ENCODE peak calls at places on chromosomes 6 and 20, in seven cellular contexts. One of them, this sample, is unnamed.
A peak's percentile ranks its signal among the peaks of the same experiment; 100 is the strongest.

GRCh38 chr20:59042151-59042795 is at the start of gene PRELID3B:
- DNase-seq in astrocyte of the spinal cord: no peak
- DNase-seq in lower lobe of right lung: no peak
- DNase-seq in dorsolateral prefrontal cortex: no peak
- DNase-seq in foreskin fibroblast: peak; percentile 45
- DNase-seq in heart right ventricle: peak; percentile 24
- DNase-seq in RWPE2: peak; percentile 86
- DNase-seq in this sample: no peak

GRCh38 chr6:21664263-21665081 is 70.9 kb downstream of the SOX4 start:
- DNase-seq in astrocyte of the spinal cord: peak; percentile 27
- DNase-seq in lower lobe of right lung: peak; percentile 53
- DNase-seq in dorsolateral prefrontal cortex: peak; percentile 51
- DNase-seq in foreskin fibroblast: peak; percentile 38
- DNase-seq in heart right ventricle: peak; percentile 36
- DNase-seq in RWPE2: no peak
- DNase-seq in this sample: peak; percentile 67

GRCh38 chr20:48260370-48260769 is 475.1 kb upstream of the SULF2 start:
- DNase-seq in astrocyte of the spinal cord: no peak
- DNase-seq in lower lobe of right lung: no peak
- DNase-seq in dorsolateral prefrontal cortex: no peak
- DNase-seq in foreskin fibroblast: no peak
- DNase-seq in heart right ventricle: peak; percentile 64
- DNase-seq in RWPE2: peak; percentile 76
- DNase-seq in this sample: no peak

GRCh38 chr6:129102741-129103140 is 219.8 kb downstream of the LAMA2 start:
- DNase-seq in astrocyte of the spinal cord: no peak
- DNase-seq in lower lobe of right lung: no peak
- DNase-seq in dorsolateral prefrontal cortex: no peak
- DNase-seq in foreskin fibroblast: peak; percentile 25
- DNase-seq in heart right ventricle: peak; percentile 67
- DNase-seq in RWPE2: no peak
- DNase-seq in this sample: no peak

GRCh38 chr20:433300-433975 is 25.3 kb downstream of the RBCK1 start:
- DNase-seq in astrocyte of the spinal cord: no peak
- DNase-seq in lower lobe of right lung: no peak
- DNase-seq in dorsolateral prefrontal cortex: no peak
- DNase-seq in foreskin fibroblast: peak; percentile 39
- DNase-seq in heart right ventricle: no peak
- DNase-seq in RWPE2: peak; percentile 37
- DNase-seq in this sample: no peak

GRCh38 chr20:57663681-57664451 is 43.6 kb upstream of the ZBP1 start:
- DNase-seq in astrocyte of the spinal cord: no peak
- DNase-seq in lower lobe of right lung: peak; percentile 39
- DNase-seq in dorsolateral prefrontal cortex: peak; percentile 35
- DNase-seq in foreskin fibroblast: no peak
- DNase-seq in heart right ventricle: no peak
- DNase-seq in RWPE2: peak; percentile 86
- DNase-seq in this sample: no peak

GRCh38 chr6:170102582-170103481 is 188.0 kb downstream of the DLL1 start:
- DNase-seq in astrocyte of the spinal cord: no peak
- DNase-seq in lower lobe of right lung: no peak
- DNase-seq in dorsolateral prefrontal cortex: no peak
- DNase-seq in foreskin fibroblast: no peak
- DNase-seq in heart right ventricle: no peak
- DNase-seq in RWPE2: peak; percentile 43
- DNase-seq in this sample: peak; percentile 33

GRCh38 chr6:112205521-112206458 is 48.6 kb downstream of the LAMA4 start:
- DNase-seq in astrocyte of the spinal cord: peak; percentile 76
- DNase-seq in lower lobe of right lung: no peak
- DNase-seq in dorsolateral prefrontal cortex: no peak
- DNase-seq in foreskin fibroblast: peak; percentile 26
- DNase-seq in heart right ventricle: no peak
- DNase-seq in RWPE2: no peak
- DNase-seq in this sample: no peak

GRCh38 chr6:170062904-170063220 is 228.0 kb downstream of the DLL1 start:
- DNase-seq in astrocyte of the spinal cord: no peak
- DNase-seq in lower lobe of right lung: peak; percentile 44
- DNase-seq in dorsolateral prefrontal cortex: no peak
- DNase-seq in foreskin fibroblast: no peak
- DNase-seq in heart right ventricle: peak; percentile 0
- DNase-seq in RWPE2: no peak
- DNase-seq in this sample: no peak

GRCh38 chr20:52083627-52084232 is 107.8 kb downstream of the ZFP64 start:
- DNase-seq in astrocyte of the spinal cord: peak; percentile 74
- DNase-seq in lower lobe of right lung: no peak
- DNase-seq in dorsolateral prefrontal cortex: peak; percentile 60
- DNase-seq in foreskin fibroblast: peak; percentile 85
- DNase-seq in heart right ventricle: peak; percentile 48
- DNase-seq in RWPE2: peak; percentile 61
- DNase-seq in this sample: peak; percentile 73

GRCh38 chr20:59122377-59122932 is 41.2 kb upstream of the ZNF831 start:
- DNase-seq in astrocyte of the spinal cord: no peak
- DNase-seq in lower lobe of right lung: no peak
- DNase-seq in dorsolateral prefrontal cortex: no peak
- DNase-seq in foreskin fibroblast: no peak
- DNase-seq in heart right ventricle: no peak
- DNase-seq in RWPE2: no peak
- DNase-seq in this sample: no peak

GRCh38 chr6:43800746-43801488 is 30.9 kb downstream of the VEGFA start:
- DNase-seq in astrocyte of the spinal cord: no peak
- DNase-seq in lower lobe of right lung: no peak
- DNase-seq in dorsolateral prefrontal cortex: no peak
- DNase-seq in foreskin fibroblast: no peak
- DNase-seq in heart right ventricle: no peak
- DNase-seq in RWPE2: no peak
- DNase-seq in this sample: no peak
- TF ChIP-seq CTCF in astrocyte of the spinal cord: no peak
- TF ChIP-seq CTCF in lower lobe of right lung: no peak
- TF ChIP-seq CTCF in dorsolateral prefrontal cortex: no peak
- TF ChIP-seq CTCF in foreskin fibroblast: no peak
- TF ChIP-seq CTCF in heart right ventricle: no peak
- TF ChIP-seq CTCF in RWPE2: no peak
- TF ChIP-seq CTCF in this sample: no peak

GRCh38 chr20:16666272-16666671 is 63.6 kb upstream of the SNRPB2 start:
- DNase-seq in astrocyte of the spinal cord: no peak
- DNase-seq in lower lobe of right lung: no peak
- DNase-seq in dorsolateral prefrontal cortex: no peak
- DNase-seq in foreskin fibroblast: no peak
- DNase-seq in heart right ventricle: no peak
- DNase-seq in RWPE2: no peak
- DNase-seq in this sample: no peak
- TF ChIP-seq CTCF in astrocyte of the spinal cord: no peak
- TF ChIP-seq CTCF in lower lobe of right lung: no peak
- TF ChIP-seq CTCF in dorsolateral prefrontal cortex: no peak
- TF ChIP-seq CTCF in foreskin fibroblast: no peak
- TF ChIP-seq CTCF in heart right ventricle: no peak
- TF ChIP-seq CTCF in RWPE2: peak; percentile 19
- TF ChIP-seq CTCF in this sample: peak; percentile 43

GRCh38 chr6:166419717-166420116 is 37.0 kb upstream of the MPC1 start:
- DNase-seq in astrocyte of the spinal cord: no peak
- DNase-seq in lower lobe of right lung: no peak
- DNase-seq in dorsolateral prefrontal cortex: no peak
- DNase-seq in foreskin fibroblast: no peak
- DNase-seq in heart right ventricle: no peak
- DNase-seq in RWPE2: no peak
- DNase-seq in this sample: no peak

GRCh38 chr6:166418691-166419143 is 36.0 kb upstream of the MPC1 start:
- DNase-seq in astrocyte of the spinal cord: no peak
- DNase-seq in lower lobe of right lung: no peak
- DNase-seq in dorsolateral prefrontal cortex: no peak
- DNase-seq in foreskin fibroblast: no peak
- DNase-seq in heart right ventricle: no peak
- DNase-seq in RWPE2: no peak
- DNase-seq in this sample: no peak

GRCh38 chr6:166422201-166422940 is 39.6 kb upstream of the MPC1 start:
- DNase-seq in astrocyte of the spinal cord: no peak
- DNase-seq in lower lobe of right lung: no peak
- DNase-seq in dorsolateral prefrontal cortex: no peak
- DNase-seq in foreskin fibroblast: no peak
- DNase-seq in heart right ventricle: no peak
- DNase-seq in RWPE2: no peak
- DNase-seq in this sample: no peak

GRCh38 chr6:166419268-166419667 is 36.5 kb upstream of the MPC1 start:
- DNase-seq in astrocyte of the spinal cord: peak; percentile 64
- DNase-seq in lower lobe of right lung: no peak
- DNase-seq in dorsolateral prefrontal cortex: no peak
- DNase-seq in foreskin fibroblast: peak; percentile 43
- DNase-seq in heart right ventricle: no peak
- DNase-seq in RWPE2: no peak
- DNase-seq in this sample: no peak

GRCh38 chr6:166420351-166420750 is 37.6 kb upstream of the MPC1 start:
- DNase-seq in astrocyte of the spinal cord: peak; percentile 23
- DNase-seq in lower lobe of right lung: no peak
- DNase-seq in dorsolateral prefrontal cortex: no peak
- DNase-seq in foreskin fibroblast: peak; percentile 47
- DNase-seq in heart right ventricle: no peak
- DNase-seq in RWPE2: no peak
- DNase-seq in this sample: no peak
- TF ChIP-seq CTCF in astrocyte of the spinal cord: peak; percentile 32
- TF ChIP-seq CTCF in lower lobe of right lung: peak; percentile 19
- TF ChIP-seq CTCF in dorsolateral prefrontal cortex: peak; percentile 65
- TF ChIP-seq CTCF in foreskin fibroblast: no peak
- TF ChIP-seq CTCF in heart right ventricle: peak; percentile 27
- TF ChIP-seq CTCF in RWPE2: no peak
- TF ChIP-seq CTCF in this sample: no peak

GRCh38 chr6:72621243-72622093 is at the start of gene KCNQ5:
- DNase-seq in astrocyte of the spinal cord: peak; percentile 24
- DNase-seq in lower lobe of right lung: peak; percentile 46
- DNase-seq in dorsolateral prefrontal cortex: no peak
- DNase-seq in foreskin fibroblast: peak; percentile 53
- DNase-seq in heart right ventricle: no peak
- DNase-seq in RWPE2: no peak
- DNase-seq in this sample: no peak

GRCh38 chr6:72619883-72620696 is 1.8 kb upstream of the KCNQ5 start:
- DNase-seq in astrocyte of the spinal cord: peak; percentile 44
- DNase-seq in lower lobe of right lung: peak; percentile 50
- DNase-seq in dorsolateral prefrontal cortex: peak; percentile 90
- DNase-seq in foreskin fibroblast: peak; percentile 64
- DNase-seq in heart right ventricle: no peak
- DNase-seq in RWPE2: no peak
- DNase-seq in this sample: peak; percentile 48

GRCh38 chr6:72617721-72618120 is 4.1 kb upstream of the KCNQ5 start:
- DNase-seq in astrocyte of the spinal cord: no peak
- DNase-seq in lower lobe of right lung: no peak
- DNase-seq in dorsolateral prefrontal cortex: no peak
- DNase-seq in foreskin fibroblast: no peak
- DNase-seq in heart right ventricle: no peak
- DNase-seq in RWPE2: no peak
- DNase-seq in this sample: no peak

GRCh38 chr6:72620866-72621242 is 1.0 kb upstream of the KCNQ5 start:
- DNase-seq in astrocyte of the spinal cord: peak; percentile 25
- DNase-seq in lower lobe of right lung: no peak
- DNase-seq in dorsolateral prefrontal cortex: no peak
- DNase-seq in foreskin fibroblast: no peak
- DNase-seq in heart right ventricle: no peak
- DNase-seq in RWPE2: no peak
- DNase-seq in this sample: no peak

DNA sequence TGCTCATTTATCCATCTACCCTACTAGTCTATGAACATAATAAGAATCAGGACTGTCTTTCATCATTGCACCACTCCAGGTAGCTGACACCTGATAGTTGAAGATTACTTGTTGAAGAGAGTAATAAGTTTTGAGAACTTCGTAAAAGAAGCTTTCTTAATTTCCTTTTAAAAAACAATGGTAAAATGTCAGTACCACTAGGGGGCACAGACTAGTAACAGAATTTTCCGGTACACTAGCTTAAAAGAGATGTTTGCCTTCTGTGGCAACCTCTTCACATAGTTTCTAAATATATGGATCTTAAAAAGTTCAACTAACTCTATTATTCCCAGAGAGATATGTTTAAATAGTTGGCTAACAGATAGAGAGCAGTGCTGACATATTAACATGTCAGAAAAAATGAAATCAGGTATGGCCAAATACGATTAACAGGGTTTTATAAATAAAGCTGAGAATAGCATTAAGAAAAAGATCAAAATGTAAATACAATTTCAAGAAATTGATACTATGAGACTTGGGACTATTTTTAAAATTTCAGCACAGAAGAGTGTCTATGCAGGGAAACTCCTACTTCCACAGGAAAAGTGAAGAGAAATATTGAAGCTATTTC is 5.4 kb upstream of the KCNQ5 start:
- DNase-seq in astrocyte of the spinal cord: peak; percentile 66
- DNase-seq in lower lobe of right lung: no peak
- DNase-seq in dorsolateral prefrontal cortex: no peak
- DNase-seq in foreskin fibroblast: peak; percentile 68
- DNase-seq in heart right ventricle: no peak
- DNase-seq in RWPE2: no peak
- DNase-seq in this sample: no peak
- TF ChIP-seq CTCF in astrocyte of the spinal cord: peak; percentile 60
- TF ChIP-seq CTCF in lower lobe of right lung: peak; percentile 46
- TF ChIP-seq CTCF in dorsolateral prefrontal cortex: peak; percentile 69
- TF ChIP-seq CTCF in foreskin fibroblast: peak; percentile 46
- TF ChIP-seq CTCF in heart right ventricle: peak; percentile 56
- TF ChIP-seq CTCF in RWPE2: peak; percentile 86
- TF ChIP-seq CTCF in this sample: peak; percentile 70

This sample was measured in mesothelial cell of epicardium.